ENCODE peak calls at places on chromosomes 5 and 9, in four cellular contexts. B, R, L and G are unnamed samples.

GRCh38 chr9:5437254-5438216 is at the start of gene PLGRKT:
- DNase-seq in B (peak; percentile 98), R (peak; percentile 79), L (peak; percentile 94), G (peak; percentile 98)

GRCh38 chr9:20906326-20906725 is 125.1 kb downstream of the HACD4 start:
- DNase-seq in B (no peak), R (no peak), L (no peak), G (no peak)

GRCh38 chr9:123107639-123108285 is 74.3 kb downstream of the GPR21 start:
- DNase-seq in B (no peak), R (no peak), L (no peak), G (no peak)

GRCh38 chr9:110815361-110815760 is 146.8 kb downstream of the MUSK start:
- DNase-seq in B (no peak), R (no peak), L (no peak), G (no peak)

GRCh38 chr5:126107381-126107780 is 315.8 kb upstream of the GRAMD2B start:
- DNase-seq in B (no peak), R (no peak), L (no peak), G (no peak)

GRCh38 chr5:146962801-146963355 is 84.3 kb upstream of the PPP2R2B start:
- DNase-seq in B (no peak), R (no peak), L (peak; percentile 3), G (no peak)

GRCh38 chr9:133992780-133993634 is 883 bp upstream of the VAV2 start:
- DNase-seq in B (peak; percentile 94), R (peak; percentile 70), L (peak; percentile 84), G (peak; percentile 91)

GRCh38 chr9:125399666-125400065 is 138.0 kb downstream of the GAPVD1 start:
- DNase-seq in B (no peak), R (no peak), L (no peak), G (no peak)

GRCh38 chr5:133552925-133553525 is 59.3 kb downstream of the FSTL4 start:
- DNase-seq in B (peak; percentile 78), R (peak; percentile 62), L (peak; percentile 61), G (peak; percentile 28)

GRCh38 chr9:89879276-89879675 is 274.5 kb downstream of the GADD45G start:
- DNase-seq in B (peak; percentile 25), R (no peak), L (no peak), G (no peak)

GRCh38 chr9:89623925-89624420 is 19.2 kb downstream of the GADD45G start:
- DNase-seq in B (no peak), R (no peak), L (no peak), G (peak; percentile 46)

GRCh38 chr5:114206640-114207039 is 155.2 kb upstream of the KCNN2 start:
- DNase-seq in B (no peak), R (no peak), L (no peak), G (no peak)

GRCh38 chr9:99226054-99226453 is 4.0 kb downstream of the SEC61B start:
- DNase-seq in B (no peak), R (no peak), L (no peak), G (no peak)

GRCh38 chr5:87825583-87825982 is 412.9 kb upstream of the CCNH start:
- DNase-seq in B (no peak), R (no peak), L (no peak), G (no peak)

GRCh38 chr9:70073193-70073592 is 29.5 kb downstream of the MAMDC2 start:
- DNase-seq in B (no peak), R (no peak), L (no peak), G (no peak)

GRCh38 chr5:40716000-40716399 is 36.3 kb downstream of the PTGER4 start:
- DNase-seq in B (no peak), R (no peak), L (peak; percentile 28), G (no peak)

GRCh38 chr9:9754186-9754585 is 858.6 kb downstream of the PTPRD start:
- DNase-seq in B (no peak), R (no peak), L (peak; percentile 19), G (no peak)

GRCh38 chr5:74034738-74035137 is 408.7 kb downstream of the ARHGEF28 start:
- DNase-seq in B (no peak), R (no peak), L (peak; percentile 6), G (no peak)

GRCh38 chr9:113988951-113989780 is 88.9 kb downstream of the AMBP start:
- DNase-seq in B (peak; percentile 89), R (no peak), L (no peak), G (peak; percentile 23)

GRCh38 chr9:134101623-134102149 is 33.9 kb upstream of the BRD3 start:
- DNase-seq in B (no peak), R (no peak), L (no peak), G (no peak)

GRCh38 chr5:37248387-37248969 is 698 bp downstream of the CPLANE1 start:
- DNase-seq in B (no peak), R (no peak), L (peak; percentile 44), G (no peak)

GRCh38 chr5:65070026-65070425 is 301.3 kb downstream of the CWC27 start:
- DNase-seq in B (no peak), R (no peak), L (no peak), G (no peak)

GRCh38 chr5:95644351-95645042 is 2.1 kb upstream of the RFESD start:
- DNase-seq in B (no peak), R (peak; percentile 23), L (peak; percentile 68), G (peak; percentile 43)

GRCh38 chr5:15009420-15009819 is 137.8 kb upstream of the ANKH start:
- DNase-seq in B (no peak), R (no peak), L (peak; percentile 87), G (no peak)

GRCh38 chr5:53884411-53884810 is 324.0 kb downstream of the NDUFS4 start:
- DNase-seq in B (no peak), R (no peak), L (no peak), G (no peak)

GRCh38 chr9:77935974-77936373 is 95.6 kb downstream of the GNAQ start:
- DNase-seq in B (no peak), R (no peak), L (no peak), G (no peak)